ENCODE peak calls at places on chromosome 5, in seven cellular contexts. F is WTC11, L is HCT116, I is HEK293T, K is GM12878, S is H1, E is HepG2. X is an unnamed sample.

GRCh38 chr5:32932231-32932935 is 221.3 kb downstream of the NPR3 start:
- DNase-seq in E (no peak), F (no peak), S (no peak), K (no peak), I (no peak), L (no peak), X (no peak)

GRCh38 chr5:137572042-137572695 is 73.0 kb upstream of the SPOCK1 start:
- DNase-seq in I (no peak), F (no peak), L (no peak), S (no peak), K (no peak), E (no peak), X (no peak)

GRCh38 chr5:90983148-90983547 is 400.0 kb downstream of the ARRDC3 start:
- DNase-seq in I (peak; percentile 22), K (no peak), E (peak; percentile 66), S (no peak), F (no peak), L (no peak), X (peak; percentile 47)

GRCh38 chr5:120464627-120465280 is 654 bp downstream of the PRR16 start:
- DNase-seq in I (peak; percentile 31), S (no peak), F (peak; percentile 35), L (no peak), E (no peak), K (no peak), X (no peak)

GRCh38 chr5:177472460-177473441 is 683 bp downstream of the DBN1 start:
- DNase-seq in I (peak; percentile 62), F (peak; percentile 53), L (no peak), S (no peak), K (no peak), E (peak; percentile 25), X (peak; percentile 88)

GRCh38 chr5:152978141-152978835 is 512.2 kb upstream of the GRIA1 start:
- DNase-seq in I (no peak), E (no peak), L (no peak), K (no peak), F (no peak), S (no peak), X (no peak)

GRCh38 chr5:43152946-43153345 is 32.2 kb downstream of the ZNF131 start:
- DNase-seq in K (no peak), S (no peak), E (no peak), F (no peak), L (no peak), I (no peak), X (no peak)

GRCh38 chr5:761854-762685 is 22.5 kb downstream of the ZDHHC11B start:
- DNase-seq in E (no peak), I (no peak), F (no peak), K (no peak), L (no peak), S (no peak), X (no peak)

GRCh38 chr5:66378407-66378806 is 217.8 kb upstream of the MAST4 start:
- DNase-seq in S (no peak), I (no peak), K (no peak), F (no peak), E (no peak), L (no peak), X (no peak)

GRCh38 chr5:33073856-33074255 is 362.7 kb downstream of the NPR3 start:
- DNase-seq in K (no peak), F (no peak), E (no peak), I (no peak), L (no peak), S (no peak), X (no peak)

GRCh38 chr5:68087866-68088265 is 127.7 kb upstream of the PIK3R1 start:
- DNase-seq in I (no peak), E (no peak), S (no peak), F (no peak), L (no peak), K (no peak), X (no peak)

GRCh38 chr5:141647851-141648250 is 3.4 kb downstream of the FCHSD1 start:
- DNase-seq in E (no peak), L (no peak), K (no peak), F (no peak), S (no peak), I (no peak), X (no peak)

GRCh38 chr5:16552666-16553343 is 64.0 kb downstream of the RETREG1 start:
- DNase-seq in F (peak; percentile 83), L (peak; percentile 49), S (peak; percentile 84), E (peak; percentile 54), I (peak; percentile 69), K (no peak), X (peak; percentile 68)

GRCh38 chr5:124411089-124411488 is 335.4 kb downstream of the ZNF608 start:
- DNase-seq in L (no peak), S (no peak), K (peak; percentile 4), E (no peak), F (no peak), I (no peak), X (no peak)

GRCh38 chr5:138148811-138149210 is 9.6 kb upstream of the NME5 start:
- DNase-seq in F (no peak), E (no peak), S (no peak), K (no peak), I (no peak), L (peak; percentile 46), X (peak; percentile 28)

GRCh38 chr5:32942225-32942989 is 231.3 kb downstream of the NPR3 start:
- DNase-seq in I (peak; percentile 26), K (no peak), F (peak; percentile 29), L (peak; percentile 55), S (peak; percentile 50), E (peak; percentile 38), X (peak; percentile 38)

GRCh38 chr5:13746026-13746425 is 198.5 kb downstream of the DNAH5 start:
- DNase-seq in K (no peak), L (no peak), E (no peak), I (no peak), F (no peak), S (no peak), X (no peak)

GRCh38 chr5:81268797-81269196 is 32.6 kb upstream of the ZCCHC9 start:
- DNase-seq in S (no peak), L (peak; percentile 38), E (peak; percentile 54), K (no peak), F (no peak), I (no peak), X (no peak)

GRCh38 chr5:124087752-124088151 is 575.8 kb downstream of the CSNK1G3 start:
- DNase-seq in L (no peak), E (no peak), F (no peak), S (no peak), K (no peak), I (no peak), X (no peak)

GRCh38 chr5:35608881-35609779 is 8.5 kb upstream of the SPEF2 start:
- DNase-seq in S (no peak), K (no peak), E (no peak), L (no peak), F (no peak), I (no peak), X (no peak)

GRCh38 chr5:125485003-125485641 is 738.7 kb upstream of the ZNF608 start:
- DNase-seq in I (peak; percentile 41), K (no peak), S (no peak), F (no peak), L (peak; percentile 81), E (no peak), X (no peak)

GRCh38 chr5:43101491-43101890 is 19.2 kb upstream of the ZNF131 start:
- DNase-seq in F (no peak), L (no peak), E (no peak), K (no peak), S (no peak), I (no peak), X (no peak)

GRCh38 chr5:141618030-141618803 is 583 bp downstream of the DIAPH1 start:
- DNase-seq in S (peak; percentile 76), E (peak; percentile 63), L (peak; percentile 70), I (peak; percentile 46), K (no peak), F (peak; percentile 59), X (peak; percentile 68)

GRCh38 chr5:161471551-161471950 is 75.0 kb downstream of the GABRB2 start:
- DNase-seq in L (no peak), E (no peak), I (no peak), K (no peak), S (no peak), F (no peak), X (no peak)

GRCh38 chr5:546376-546908 is 22.2 kb upstream of the SLC9A3 start:
- DNase-seq in S (no peak), E (no peak), L (no peak), K (no peak), F (peak; percentile 3), I (no peak), X (no peak)

GRCh38 chr5:80963966-80964481 is 3.9 kb downstream of the RASGRF2 start:
- DNase-seq in E (no peak), F (no peak), K (no peak), S (no peak), I (no peak), L (no peak), X (no peak)

GRCh38 chr5:58080573-58080972 is 379.3 kb downstream of the PLK2 start:
- DNase-seq in F (no peak), K (no peak), L (no peak), I (no peak), S (no peak), E (no peak), X (no peak)

GRCh38 chr5:27911216-27911615 is 872.8 kb upstream of the CDH9 start:
- DNase-seq in I (no peak), F (no peak), E (peak; percentile 1), K (no peak), S (no peak), L (no peak), X (no peak)

GRCh38 chr5:77882670-77883257 is 106.6 kb upstream of the TBCA start:
- DNase-seq in I (no peak), S (no peak), L (no peak), E (no peak), K (no peak), F (no peak), X (no peak)

GRCh38 chr5:177546262-177546741 is 8.1 kb downstream of the FAM193B start:
- DNase-seq in F (no peak), I (no peak), K (no peak), L (no peak), S (no peak), E (peak; percentile 93), X (peak; percentile 18)

GRCh38 chr5:149754481-149754880 is 24.4 kb downstream of the PPARGC1B start:
- DNase-seq in S (no peak), K (no peak), F (no peak), I (no peak), E (no peak), L (no peak), X (no peak)
- TF ChIP-seq SP1 in S (no peak), K (no peak), F (no peak), I (no peak), E (no peak), L (no peak), X (no peak)

GRCh38 chr5:96125335-96125891 is 163.8 kb upstream of the ELL2 start:
- DNase-seq in I (no peak), S (no peak), K (no peak), L (no peak), F (no peak), E (peak; percentile 92), X (no peak)
- TF ChIP-seq SP1 in I (no peak), S (no peak), K (no peak), L (no peak), F (no peak), E (no peak), X (no peak)

GRCh38 chr5:135235002-135235401 is 164.0 kb downstream of the MACROH2A1 start:
- DNase-seq in L (no peak), F (no peak), E (no peak), K (no peak), I (no peak), S (no peak), X (no peak)
- TF ChIP-seq SP1 in L (no peak), F (no peak), E (no peak), K (no peak), I (no peak), S (no peak), X (no peak)

GRCh38 chr5:169767938-169768337 is 130.9 kb downstream of the DOCK2 start:
- DNase-seq in F (no peak), E (no peak), K (no peak), L (no peak), I (no peak), S (no peak), X (peak; percentile 55)
- TF ChIP-seq SP1 in F (no peak), E (no peak), K (no peak), L (no peak), I (no peak), S (no peak), X (no peak)